ENCODE peak calls at places on chromosomes 12 and 14, in six cellular contexts. One of them, this sample, is unnamed.

GRCh38 chr12:107369006-107369405 is 275.7 kb upstream of the CRY1 start:
- DNase-seq in Peyer's patch: no peak
- DNase-seq in left ventricle myocardium inferior: no peak
- DNase-seq in IMR-90: no peak
- DNase-seq in ascending aorta: no peak
- DNase-seq in transverse colon: no peak
- DNase-seq in this sample: no peak

GRCh38 chr12:50240096-50240791 is 43.1 kb downstream of the LIMA1 start:
- DNase-seq in Peyer's patch: no peak
- DNase-seq in left ventricle myocardium inferior: no peak
- DNase-seq in IMR-90: no peak
- DNase-seq in ascending aorta: no peak
- DNase-seq in transverse colon: no peak
- DNase-seq in this sample: no peak

GRCh38 chr12:33813536-33813935 is 208.8 kb upstream of the ALG10 start:
- DNase-seq in Peyer's patch: no peak
- DNase-seq in left ventricle myocardium inferior: no peak
- DNase-seq in IMR-90: no peak
- DNase-seq in ascending aorta: no peak
- DNase-seq in transverse colon: no peak
- DNase-seq in this sample: no peak

GRCh38 chr12:14111230-14111865 is 129.9 kb upstream of the GRIN2B start:
- DNase-seq in Peyer's patch: peak; percentile 47
- DNase-seq in left ventricle myocardium inferior: no peak
- DNase-seq in IMR-90: no peak
- DNase-seq in ascending aorta: no peak
- DNase-seq in transverse colon: no peak
- DNase-seq in this sample: no peak

GRCh38 chr14:73909681-73910080 is 23.0 kb downstream of the ZNF410 start:
- DNase-seq in Peyer's patch: no peak
- DNase-seq in left ventricle myocardium inferior: no peak
- DNase-seq in IMR-90: peak; percentile 66
- DNase-seq in ascending aorta: no peak
- DNase-seq in transverse colon: no peak
- DNase-seq in this sample: no peak

GRCh38 chr14:104427126-104427851 is 152.3 kb upstream of the C14orf180 start:
- DNase-seq in Peyer's patch: no peak
- DNase-seq in left ventricle myocardium inferior: no peak
- DNase-seq in IMR-90: no peak
- DNase-seq in ascending aorta: peak; percentile 42
- DNase-seq in transverse colon: no peak
- DNase-seq in this sample: no peak

GRCh38 chr12:26318661-26319068 is 123.3 kb downstream of the SSPN start:
- DNase-seq in Peyer's patch: peak; percentile 57
- DNase-seq in left ventricle myocardium inferior: peak; percentile 51
- DNase-seq in IMR-90: peak; percentile 89
- DNase-seq in ascending aorta: no peak
- DNase-seq in transverse colon: peak; percentile 37
- DNase-seq in this sample: peak; percentile 60

GRCh38 chr12:30754383-30754749 is 385 bp downstream of the CAPRIN2 start:
- DNase-seq in Peyer's patch: no peak
- DNase-seq in left ventricle myocardium inferior: no peak
- DNase-seq in IMR-90: no peak
- DNase-seq in ascending aorta: no peak
- DNase-seq in transverse colon: no peak
- DNase-seq in this sample: peak; percentile 5

GRCh38 chr14:93868165-93868564 is 59.0 kb upstream of the FAM181A start:
- DNase-seq in Peyer's patch: no peak
- DNase-seq in left ventricle myocardium inferior: no peak
- DNase-seq in IMR-90: no peak
- DNase-seq in ascending aorta: no peak
- DNase-seq in transverse colon: no peak
- DNase-seq in this sample: no peak

DNA sequence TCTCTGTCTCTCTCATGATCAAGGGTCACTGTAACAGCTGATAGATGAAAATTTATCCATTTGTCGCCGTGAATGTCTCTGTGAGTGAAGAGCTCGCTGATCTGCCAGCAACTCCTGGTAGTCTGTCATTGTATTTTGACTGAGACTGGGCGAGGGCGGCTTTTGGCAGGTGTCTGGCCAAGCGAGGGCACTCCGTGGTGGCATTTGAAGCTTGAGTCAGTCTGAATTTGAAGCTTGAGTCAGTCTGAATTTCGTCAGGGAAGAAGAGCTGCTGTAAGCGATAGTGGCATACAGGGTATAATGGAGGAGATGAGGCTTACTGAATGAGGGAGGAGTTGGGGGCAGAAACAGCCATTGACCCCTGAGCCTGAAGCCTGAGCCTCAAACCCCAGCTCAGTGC is 56.8 kb upstream of the FAM181A start:
- DNase-seq in Peyer's patch: no peak
- DNase-seq in left ventricle myocardium inferior: no peak
- DNase-seq in IMR-90: no peak
- DNase-seq in ascending aorta: no peak
- DNase-seq in transverse colon: no peak
- DNase-seq in this sample: no peak
- H3K4me1 ChIP-seq in Peyer's patch: no peaks in the 10 kb centered on the region
- H3K4me1 ChIP-seq in left ventricle myocardium inferior: no peaks in the 10 kb centered on the region
- H3K4me1 ChIP-seq in IMR-90: no peaks in the 10 kb centered on the region
- H3K4me1 ChIP-seq in ascending aorta: no peaks in the 10 kb centered on the region
- H3K4me1 ChIP-seq in transverse colon: no peaks in the 10 kb centered on the region
- H3K4me1 ChIP-seq in this sample: no peaks in the 10 kb centered on the region

GRCh38 chr12:67366530-67367196 is 97.5 kb downstream of the CAND1 start:
- DNase-seq in Peyer's patch: no peak
- DNase-seq in left ventricle myocardium inferior: no peak
- DNase-seq in IMR-90: peak; percentile 66
- DNase-seq in ascending aorta: no peak
- DNase-seq in transverse colon: no peak
- DNase-seq in this sample: no peak
- TF ChIP-seq CTCF in Peyer's patch: no peak
- TF ChIP-seq CTCF in left ventricle myocardium inferior: no peak
- TF ChIP-seq CTCF in IMR-90: no peak
- TF ChIP-seq CTCF in ascending aorta: no peak
- TF ChIP-seq CTCF in transverse colon: no peak
- TF ChIP-seq CTCF in this sample: no peak

GRCh38 chr12:57896437-57897201 is 44.7 kb upstream of the ATP23 start:
- DNase-seq in Peyer's patch: peak; percentile 39
- DNase-seq in left ventricle myocardium inferior: peak; percentile 84
- DNase-seq in IMR-90: peak; percentile 64
- DNase-seq in ascending aorta: peak; percentile 87
- DNase-seq in transverse colon: peak; percentile 79
- DNase-seq in this sample: peak; percentile 63
- H3K4me1 ChIP-seq in Peyer's patch: peaks cover 26% of the 10 kb centered on the region
- H3K4me1 ChIP-seq in left ventricle myocardium inferior: peaks cover 76% of the 10 kb centered on the region
- H3K4me1 ChIP-seq in IMR-90: peaks cover 55% of the 10 kb centered on the region
- H3K4me1 ChIP-seq in ascending aorta: peaks cover 51% of the 10 kb centered on the region
- H3K4me1 ChIP-seq in transverse colon: peaks cover 75% of the 10 kb centered on the region
- H3K4me1 ChIP-seq in this sample: peaks cover 7% of the 10 kb centered on the region

GRCh38 chr12:51590347-51591019 is 550 bp upstream of the SCN8A start:
- DNase-seq in Peyer's patch: peak; percentile 48
- DNase-seq in left ventricle myocardium inferior: peak; percentile 57
- DNase-seq in IMR-90: peak; percentile 75
- DNase-seq in ascending aorta: no peak
- DNase-seq in transverse colon: peak; percentile 73
- DNase-seq in this sample: no peak
- TF ChIP-seq CTCF in Peyer's patch: peak; percentile 25
- TF ChIP-seq CTCF in left ventricle myocardium inferior: peak; percentile 64
- TF ChIP-seq CTCF in IMR-90: peak; percentile 81
- TF ChIP-seq CTCF in ascending aorta: no peak
- TF ChIP-seq CTCF in transverse colon: peak; percentile 37
- TF ChIP-seq CTCF in this sample: peak; percentile 27

GRCh38 chr14:68662395-68662794 is 130.5 kb downstream of the ZFP36L1 start:
- DNase-seq in Peyer's patch: no peak
- DNase-seq in left ventricle myocardium inferior: no peak
- DNase-seq in IMR-90: peak; percentile 16
- DNase-seq in ascending aorta: peak; percentile 18
- DNase-seq in transverse colon: no peak
- DNase-seq in this sample: no peak
- H3K4me1 ChIP-seq in Peyer's patch: no peaks in the 10 kb centered on the region
- H3K4me1 ChIP-seq in left ventricle myocardium inferior: peaks cover 63% of the 10 kb centered on the region
- H3K4me1 ChIP-seq in IMR-90: peaks cover 37% of the 10 kb centered on the region
- H3K4me1 ChIP-seq in ascending aorta: peaks cover 8% of the 10 kb centered on the region
- H3K4me1 ChIP-seq in transverse colon: peaks cover 28% of the 10 kb centered on the region
- H3K4me1 ChIP-seq in this sample: peaks cover 58% of the 10 kb centered on the region

DNA sequence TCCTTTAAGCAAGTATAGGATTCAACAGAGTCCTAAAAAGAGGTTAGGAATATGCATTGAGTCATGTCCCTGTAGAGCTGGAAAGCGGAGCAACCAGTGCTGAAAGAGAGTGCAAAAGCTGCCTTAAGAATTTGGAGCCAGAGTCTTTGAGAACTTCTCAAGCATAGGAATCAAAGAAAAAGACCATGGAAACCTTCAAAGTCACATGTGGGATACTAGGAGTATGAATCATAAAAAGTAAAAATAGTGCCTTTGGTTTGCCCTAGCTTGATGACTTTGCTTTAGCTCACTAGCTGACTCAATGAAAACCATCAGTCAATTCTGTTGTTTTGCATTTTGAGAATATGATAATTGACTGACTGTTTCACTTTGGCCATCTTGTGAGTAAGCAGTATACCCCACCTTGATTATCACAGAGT is 248.4 kb upstream of the KRR1 start:
- DNase-seq in Peyer's patch: no peak
- DNase-seq in left ventricle myocardium inferior: no peak
- DNase-seq in IMR-90: peak; percentile 94
- DNase-seq in ascending aorta: no peak
- DNase-seq in transverse colon: no peak
- DNase-seq in this sample: no peak
- TF ChIP-seq CTCF in Peyer's patch: no peak
- TF ChIP-seq CTCF in left ventricle myocardium inferior: no peak
- TF ChIP-seq CTCF in IMR-90: no peak
- TF ChIP-seq CTCF in ascending aorta: no peak
- TF ChIP-seq CTCF in transverse colon: no peak
- TF ChIP-seq CTCF in this sample: no peak

GRCh38 chr14:100261621-100262020 is 22.7 kb downstream of the YY1 start:
- DNase-seq in Peyer's patch: no peak
- DNase-seq in left ventricle myocardium inferior: no peak
- DNase-seq in IMR-90: no peak
- DNase-seq in ascending aorta: no peak
- DNase-seq in transverse colon: no peak
- DNase-seq in this sample: no peak

GRCh38 chr14:100267990-100268389 is 29.0 kb downstream of the YY1 start:
- DNase-seq in Peyer's patch: no peak
- DNase-seq in left ventricle myocardium inferior: no peak
- DNase-seq in IMR-90: no peak
- DNase-seq in ascending aorta: no peak
- DNase-seq in transverse colon: no peak
- DNase-seq in this sample: no peak

GRCh38 chr14:100268591-100269207 is 29.8 kb downstream of the YY1 start:
- DNase-seq in Peyer's patch: no peak
- DNase-seq in left ventricle myocardium inferior: no peak
- DNase-seq in IMR-90: no peak
- DNase-seq in ascending aorta: no peak
- DNase-seq in transverse colon: no peak
- DNase-seq in this sample: no peak

GRCh38 chr14:100262545-100262944 is 23.6 kb downstream of the YY1 start:
- DNase-seq in Peyer's patch: no peak
- DNase-seq in left ventricle myocardium inferior: no peak
- DNase-seq in IMR-90: no peak
- DNase-seq in ascending aorta: no peak
- DNase-seq in transverse colon: no peak
- DNase-seq in this sample: no peak

GRCh38 chr14:100263141-100263540 is 24.2 kb downstream of the YY1 start:
- DNase-seq in Peyer's patch: no peak
- DNase-seq in left ventricle myocardium inferior: no peak
- DNase-seq in IMR-90: no peak
- DNase-seq in ascending aorta: no peak
- DNase-seq in transverse colon: no peak
- DNase-seq in this sample: no peak
- H3K4me1 ChIP-seq in Peyer's patch: no peaks in the 10 kb centered on the region
- H3K4me1 ChIP-seq in left ventricle myocardium inferior: peaks cover 53% of the 10 kb centered on the region
- H3K4me1 ChIP-seq in IMR-90: peaks cover 10% of the 10 kb centered on the region
- H3K4me1 ChIP-seq in ascending aorta: no peaks in the 10 kb centered on the region
- H3K4me1 ChIP-seq in transverse colon: peaks cover 38% of the 10 kb centered on the region
- H3K4me1 ChIP-seq in this sample: peaks cover 60% of the 10 kb centered on the region

DNA sequence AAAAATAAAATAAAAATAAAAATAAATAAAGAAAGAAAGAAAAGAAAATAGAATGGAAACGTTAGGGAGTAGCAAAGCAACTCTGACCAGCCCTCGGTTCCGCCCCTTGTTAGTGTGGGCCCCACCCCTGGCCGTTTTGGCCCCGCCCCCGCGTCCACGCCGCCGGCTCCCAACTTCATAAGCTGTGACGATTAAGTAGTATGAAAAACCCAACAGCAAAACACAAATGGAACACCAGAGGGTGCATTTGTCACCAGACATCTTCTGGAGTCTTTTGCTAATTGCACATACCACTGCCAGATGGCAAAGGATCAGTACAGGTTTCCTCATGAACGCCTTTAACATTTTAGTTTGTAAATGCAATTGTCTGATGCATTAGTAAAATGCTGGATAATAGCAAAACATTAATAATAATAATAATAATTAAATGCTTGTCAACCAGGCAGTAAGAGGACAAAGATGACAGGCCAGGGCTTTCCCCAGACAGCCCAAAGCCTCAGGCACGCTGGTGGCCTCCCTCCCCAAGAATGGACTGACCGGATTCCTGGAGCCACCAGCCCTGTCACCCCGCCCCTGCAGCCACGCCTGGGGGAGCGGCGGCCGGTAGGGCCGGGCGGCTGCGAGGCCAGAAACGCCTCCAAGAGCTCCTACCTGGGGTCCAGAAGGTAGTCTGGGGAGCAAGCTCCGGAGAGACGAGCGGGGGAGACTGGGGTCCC is 23.6 kb downstream of the HSP90AA1 start:
- DNase-seq in Peyer's patch: peak; percentile 74
- DNase-seq in left ventricle myocardium inferior: peak; percentile 86
- DNase-seq in IMR-90: peak; percentile 83
- DNase-seq in ascending aorta: peak; percentile 91
- DNase-seq in transverse colon: peak; percentile 90
- DNase-seq in this sample: peak; percentile 76
- TF ChIP-seq CTCF in Peyer's patch: peak; percentile 45
- TF ChIP-seq CTCF in left ventricle myocardium inferior: peak; percentile 69
- TF ChIP-seq CTCF in IMR-90: peak; percentile 57
- TF ChIP-seq CTCF in ascending aorta: peak; percentile 46
- TF ChIP-seq CTCF in transverse colon: peak; percentile 32
- TF ChIP-seq CTCF in this sample: peak; percentile 48

DNA sequence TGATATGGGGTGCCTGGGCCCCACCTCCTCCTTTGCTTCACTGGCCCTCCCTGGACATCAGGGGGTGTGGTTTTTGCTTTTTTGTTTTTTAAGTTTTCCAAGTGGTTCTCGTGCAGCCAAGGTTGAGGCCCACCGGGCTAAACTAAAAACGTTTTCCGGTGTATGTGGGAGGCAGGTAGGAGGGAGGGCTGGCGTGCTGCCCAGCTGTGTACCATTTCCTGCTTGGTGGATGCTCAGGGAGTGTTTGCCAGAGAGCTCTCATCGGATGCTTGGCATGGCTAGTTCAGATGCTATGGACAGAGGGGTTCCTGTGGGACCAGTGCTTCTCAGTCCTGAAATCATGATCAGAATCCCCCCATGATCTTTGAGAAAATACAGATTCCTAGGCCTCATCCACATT is 246.4 kb downstream of the CACNA1C start:
- DNase-seq in Peyer's patch: no peak
- DNase-seq in left ventricle myocardium inferior: no peak
- DNase-seq in IMR-90: no peak
- DNase-seq in ascending aorta: peak; percentile 63
- DNase-seq in transverse colon: no peak
- DNase-seq in this sample: no peak
- H3K4me1 ChIP-seq in Peyer's patch: no peaks in the 10 kb centered on the region
- H3K4me1 ChIP-seq in left ventricle myocardium inferior: peaks cover 98% of the 10 kb centered on the region
- H3K4me1 ChIP-seq in IMR-90: peaks cover 44% of the 10 kb centered on the region
- H3K4me1 ChIP-seq in ascending aorta: peaks cover 14% of the 10 kb centered on the region
- H3K4me1 ChIP-seq in transverse colon: peaks cover 20% of the 10 kb centered on the region
- H3K4me1 ChIP-seq in this sample: peaks cover 32% of the 10 kb centered on the region

This sample was measured in tibial nerve.